ENCODE peak calls at places on chromosomes 6 and 20, in nine cellular contexts. E, Z, U, P, K, D, S, N and R are unnamed samples.

GRCh38 chr20:45995213-45996097 is 13.3 kb upstream of the MMP9 start:
- DNase-seq in E (no peak), Z (peak), U (no peak), P (no peak), K (no peak), D (no peak), S (no peak), N (no peak), R (no peak)

GRCh38 chr20:20549267-20549612 is 163.2 kb downstream of the RALGAPA2 start:
- DNase-seq in E (peak), Z (peak), U (no peak), P (no peak), K (no peak), D (no peak), S (peak), N (peak), R (no peak)

GRCh38 chr20:23445596-23446217 is 6.2 kb downstream of the CSTL1 start:
- DNase-seq in E (no peak), Z (no peak), U (peak), P (no peak), K (no peak), D (no peak), S (peak), N (no peak), R (no peak)

GRCh38 chr6:111681856-111682255 is 76.2 kb upstream of the TRAF3IP2 start:
- DNase-seq in E (no peak), Z (no peak), U (no peak), P (no peak), K (no peak), D (no peak), S (peak), N (no peak), R (no peak)

GRCh38 chr6:5894357-5894756 is 112.4 kb downstream of the NRN1 start:
- DNase-seq in E (no peak), Z (no peak), U (no peak), P (no peak), K (no peak), D (no peak), S (no peak), N (no peak), R (no peak)

GRCh38 chr6:110812719-110813118 is 2.5 kb downstream of the CDK19 start:
- DNase-seq in E (no peak), Z (no peak), U (no peak), P (no peak), K (no peak), D (no peak), S (no peak), N (no peak), R (no peak)

GRCh38 chr6:143328885-143329284 is 121.6 kb downstream of the ADAT2 start:
- DNase-seq in E (no peak), Z (no peak), U (no peak), P (no peak), K (no peak), D (no peak), S (peak), N (no peak), R (no peak)

GRCh38 chr20:36311854-36312723 is 6.0 kb downstream of the DLGAP4 start:
- DNase-seq in E (no peak), Z (no peak), U (no peak), P (no peak), K (no peak), D (no peak), S (no peak), N (no peak), R (no peak)

GRCh38 chr20:17606001-17606400 is 36.1 kb downstream of the DSTN start:
- DNase-seq in E (no peak), Z (no peak), U (no peak), P (no peak), K (no peak), D (no peak), S (no peak), N (no peak), R (no peak)

GRCh38 chr20:58619847-58620431 is 31.1 kb upstream of the STX16 start:
- DNase-seq in E (no peak), Z (no peak), U (no peak), P (no peak), K (no peak), D (no peak), S (no peak), N (no peak), R (no peak)

GRCh38 chr6:131807644-131808459 is at the start of gene ENPP1:
- DNase-seq in E (peak), Z (peak), U (peak), P (peak), K (peak), D (peak), S (peak), N (peak), R (peak)

GRCh38 chr6:27049863-27050781 is 197.4 kb upstream of the PRSS16 start:
- DNase-seq in E (no peak), Z (peak), U (no peak), P (no peak), K (no peak), D (no peak), S (no peak), N (no peak), R (no peak)

GRCh38 chr6:120473804-120474203 is 860.5 kb downstream of the TBC1D32 start:
- DNase-seq in E (no peak), Z (no peak), U (no peak), P (no peak), K (no peak), D (no peak), S (no peak), N (no peak), R (no peak)

GRCh38 chr6:48917233-48917632 is 545.8 kb downstream of the MMUT start:
- DNase-seq in E (no peak), Z (no peak), U (no peak), P (no peak), K (no peak), D (no peak), S (no peak), N (no peak), R (no peak)

GRCh38 chr6:127366281-127367022 is 23.0 kb upstream of the ECHDC1 start:
- DNase-seq in E (no peak), Z (peak), U (peak), P (no peak), K (no peak), D (peak), S (peak), N (no peak), R (no peak)

GRCh38 chr6:26594730-26595632 is 1.8 kb upstream of the ABT1 start:
- DNase-seq in E (peak), Z (peak), U (peak), P (no peak), K (no peak), D (no peak), S (peak), N (no peak), R (no peak)

GRCh38 chr20:61355096-61355495 is 103.0 kb downstream of the CDH4 start:
- DNase-seq in E (no peak), Z (no peak), U (no peak), P (no peak), K (no peak), D (no peak), S (no peak), N (no peak), R (no peak)